ENCODE peak calls at places on chromosomes 5 and 9, in ten cellular contexts. L is mucosa of descending colon, V is AG10803, D is SK-N-SH, A is hepatocyte, E is astrocyte of the spinal cord, F is coronary artery, G is AG09309, X is fibroblast of pulmonary artery, P is NB4. J is an unnamed sample.
A peak's percentile ranks its signal among the peaks of the same experiment; 100 is the strongest.

GRCh38 chr9:4887556-4887955 is 94.8 kb downstream of the RCL1 start:
- DNase-seq in L (no peak), V (peak; percentile 80), D (no peak), A (no peak), E (peak; percentile 38), F (no peak), G (no peak), X (peak; percentile 50), P (no peak), J (peak; percentile 31)

GRCh38 chr9:72937545-72937944 is 15.3 kb downstream of the ALDH1A1 start:
- DNase-seq in L (no peak), V (no peak), D (no peak), A (no peak), E (no peak), F (no peak), G (no peak), X (no peak), P (no peak), J (no peak)

GRCh38 chr5:72066658-72067057 is 40.6 kb upstream of the MAP1B start:
- DNase-seq in L (no peak), V (peak; percentile 94), D (no peak), A (peak; percentile 57), E (peak; percentile 73), F (no peak), G (peak; percentile 63), X (peak; percentile 81), P (no peak), J (peak; percentile 57)

GRCh38 chr5:82719368-82719767 is 357.8 kb downstream of the TMEM167A start:
- DNase-seq in L (no peak), V (no peak), D (no peak), A (no peak), E (no peak), F (no peak), G (no peak), X (peak; percentile 78), P (peak; percentile 9), J (peak; percentile 4)

GRCh38 chr5:177496111-177497010 is 1.0 kb downstream of the PDLIM7 start:
- DNase-seq in L (peak; percentile 69), V (peak; percentile 89), D (peak; percentile 83), A (peak; percentile 94), E (peak; percentile 97), F (peak; percentile 93), G (peak; percentile 74), X (peak; percentile 92), P (peak; percentile 86), J (peak; percentile 95)

GRCh38 chr9:84856181-84856632 is 186.7 kb downstream of the NTRK2 start:
- DNase-seq in L (no peak), V (peak; percentile 76), D (no peak), A (no peak), E (no peak), F (no peak), G (no peak), X (peak; percentile 12), P (no peak), J (no peak)

GRCh38 chr9:86735772-86736458 is 211.4 kb downstream of the GAS1 start:
- DNase-seq in L (no peak), V (no peak), D (no peak), A (no peak), E (no peak), F (no peak), G (no peak), X (no peak), P (no peak), J (no peak)

GRCh38 chr9:81182421-81182820 is 506.9 kb downstream of the TLE1 start:
- DNase-seq in L (no peak), V (no peak), D (no peak), A (peak; percentile 13), E (peak; percentile 78), F (no peak), G (no peak), X (peak; percentile 25), P (no peak), J (peak; percentile 5)

GRCh38 chr9:96047741-96048115 is 172.2 kb downstream of the ERCC6L2 start:
- DNase-seq in L (no peak), V (no peak), D (no peak), A (no peak), E (no peak), F (no peak), G (no peak), X (no peak), P (no peak), J (no peak)

GRCh38 chr5:109470263-109470662 is 60.5 kb upstream of the PJA2 start:
- DNase-seq in L (no peak), V (no peak), D (no peak), A (no peak), E (no peak), F (no peak), G (no peak), X (no peak), P (peak; percentile 8), J (no peak)

GRCh38 chr5:150661821-150662596 is 958 bp downstream of the MYOZ3 start:
- DNase-seq in L (no peak), V (no peak), D (no peak), A (no peak), E (no peak), F (peak; percentile 70), G (no peak), X (no peak), P (no peak), J (no peak)

GRCh38 chr5:134874831-134875655 is 872 bp downstream of the TXNDC15 start:
- DNase-seq in L (peak; percentile 54), V (peak; percentile 91), D (peak; percentile 67), A (peak; percentile 68), E (peak; percentile 92), F (peak; percentile 80), G (peak; percentile 79), X (peak; percentile 84), P (peak; percentile 51), J (peak; percentile 94)

GRCh38 chr5:139747583-139748504 is 47.8 kb upstream of the PSD2 start:
- DNase-seq in L (peak; percentile 52), V (peak; percentile 45), D (peak; percentile 76), A (peak; percentile 89), E (peak; percentile 61), F (no peak), G (no peak), X (no peak), P (peak; percentile 42), J (peak; percentile 52)

GRCh38 chr5:11300736-11301135 is 539.7 kb upstream of the DAP start:
- DNase-seq in L (no peak), V (no peak), D (no peak), A (no peak), E (no peak), F (no peak), G (no peak), X (no peak), P (no peak), J (no peak)

GRCh38 chr5:140214831-140215230 is 39.8 kb downstream of the CYSTM1 start:
- DNase-seq in L (no peak), V (peak; percentile 87), D (no peak), A (no peak), E (peak; percentile 84), F (no peak), G (peak; percentile 76), X (peak; percentile 62), P (peak; percentile 83), J (peak; percentile 50)

GRCh38 chr5:146111409-146111808 is 6.0 kb upstream of the PLAC8L1 start:
- DNase-seq in L (no peak), V (no peak), D (no peak), A (no peak), E (no peak), F (no peak), G (no peak), X (no peak), P (no peak), J (no peak)

GRCh38 chr5:147902606-147903115 is 3.7 kb downstream of the C5orf46 start:
- DNase-seq in L (no peak), V (no peak), D (no peak), A (no peak), E (no peak), F (no peak), G (no peak), X (peak; percentile 14), P (no peak), J (no peak)

GRCh38 chr5:125134216-125135081 is 388.0 kb upstream of the ZNF608 start:
- DNase-seq in L (no peak), V (peak; percentile 82), D (no peak), A (no peak), E (peak; percentile 90), F (no peak), G (peak; percentile 50), X (peak; percentile 84), P (no peak), J (peak; percentile 52)

GRCh38 chr5:142758803-142759145 is 11.4 kb upstream of the ARHGAP26 start:
- DNase-seq in L (no peak), V (no peak), D (no peak), A (no peak), E (no peak), F (no peak), G (no peak), X (no peak), P (no peak), J (no peak)

GRCh38 chr5:132413567-132413966 is 44.1 kb downstream of the SLC22A5 start:
- DNase-seq in L (no peak), V (no peak), D (no peak), A (no peak), E (no peak), F (no peak), G (no peak), X (no peak), P (no peak), J (no peak)
- H3K4me3 ChIP-seq in L (no peak overlapping the region), V (no peak overlapping the region), D (no peak overlapping the region), A (no peak overlapping the region), E (no peak overlapping the region), F (no peak overlapping the region), G (no peak overlapping the region), X (no peak overlapping the region), P (no peak overlapping the region), J (no peak overlapping the region)

GRCh38 chr9:121294866-121295661 is 27.1 kb downstream of the GSN start:
- DNase-seq in L (no peak), V (no peak), D (no peak), A (no peak), E (no peak), F (peak; percentile 84), G (no peak), X (no peak), P (no peak), J (no peak)
- H3K4me3 ChIP-seq in L (no peak overlapping the region), V (no peak overlapping the region), D (no peak overlapping the region), A (no peak overlapping the region), E (no peak overlapping the region), F (peak overlapping the region; percentile 37), G (no peak overlapping the region), X (no peak overlapping the region), P (no peak overlapping the region), J (no peak overlapping the region)

GRCh38 chr5:170632266-170632984 is 128.6 kb downstream of the KCNIP1 start:
- DNase-seq in L (no peak), V (no peak), D (no peak), A (no peak), E (no peak), F (no peak), G (no peak), X (no peak), P (no peak), J (no peak)
- H3K4me3 ChIP-seq in L (no peak overlapping the region), V (no peak overlapping the region), D (peak overlapping the region; percentile 74), A (no peak overlapping the region), E (no peak overlapping the region), F (peak overlapping the region; percentile 59), G (no peak overlapping the region), X (no peak overlapping the region), P (no peak overlapping the region), J (peak overlapping the region; percentile 42)

DNA sequence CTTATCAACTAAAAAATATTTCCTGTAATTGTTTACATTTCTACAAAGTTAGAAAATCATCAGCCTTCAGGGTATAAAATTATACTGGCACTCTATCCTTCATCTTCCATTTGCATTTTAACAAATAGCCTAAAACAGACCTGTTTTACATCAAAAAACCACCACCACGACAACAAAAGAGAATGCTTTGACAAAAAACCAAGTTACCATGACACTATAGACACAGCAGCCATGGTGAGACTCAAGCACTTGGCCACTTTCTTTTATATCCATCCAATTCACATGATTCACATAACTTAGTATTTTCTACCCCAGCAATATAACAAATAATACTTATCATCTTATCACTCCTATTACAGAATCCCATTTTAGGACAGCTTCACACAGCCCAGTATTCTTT is 2.8 kb downstream of the NADK2 start:
- DNase-seq in L (no peak), V (no peak), D (peak; percentile 40), A (no peak), E (no peak), F (no peak), G (no peak), X (no peak), P (no peak), J (no peak)
- H3K4me3 ChIP-seq in L (no peak overlapping the region), V (no peak overlapping the region), D (no peak overlapping the region), A (no peak overlapping the region), E (no peak overlapping the region), F (peak overlapping the region; percentile 95), G (no peak overlapping the region), X (no peak overlapping the region), P (no peak overlapping the region), J (no peak overlapping the region)